ENCODE peak calls at places on chromosomes 7 and 10, in five cellular contexts. C is heart left ventricle, S is uterus, U is ovary, I is GM12878. B is an unnamed sample. For H3K9me3, the result is how much of the 10 kb centered on the place peaks cover.

GRCh38 chr7:157521061-157521731 is 184.4 kb downstream of the DNAJB6 start:
- DNase-seq in U (peak), I (no peak), C (no peak), S (no peak), B (no peak)

GRCh38 chr7:74587435-74588126 is 69.9 kb upstream of the GTF2I start:
- DNase-seq in U (peak), C (peak), S (peak), I (peak), B (no peak)

GRCh38 chr10:35223016-35223415 is 96.4 kb downstream of the CREM start:
- DNase-seq in S (no peak), U (no peak), I (no peak), C (no peak), B (no peak)

GRCh38 chr7:44310221-44310848 is 15.1 kb downstream of the CAMK2B start:
- DNase-seq in S (no peak), I (no peak), U (no peak), C (no peak), B (no peak)

GRCh38 chr10:61830072-61830845 is 71.2 kb upstream of the ARID5B start:
- DNase-seq in C (no peak), I (no peak), U (no peak), S (no peak), B (no peak)

GRCh38 chr7:2715341-2716231 is 27.6 kb downstream of the AMZ1 start:
- DNase-seq in C (no peak), S (no peak), U (no peak), I (no peak), B (no peak)

GRCh38 chr10:29798876-29799690 is 164.3 kb upstream of the SVIL start:
- DNase-seq in U (no peak), I (no peak), S (no peak), C (no peak), B (no peak)

GRCh38 chr7:72493850-72494661 is 81.9 kb upstream of the CALN1 start:
- DNase-seq in S (no peak), C (no peak), U (no peak), I (peak), B (no peak)

GRCh38 chr7:94949532-94949931 is 42.1 kb downstream of the PPP1R9A start:
- DNase-seq in U (no peak), S (no peak), I (no peak), C (no peak), B (no peak)

GRCh38 chr7:114081606-114082425 is 163.0 kb upstream of the PPP1R3A start:
- DNase-seq in I (no peak), C (no peak), S (no peak), U (no peak), B (no peak)

GRCh38 chr7:158329686-158330085 is 257.9 kb downstream of the PTPRN2 start:
- DNase-seq in U (no peak), C (no peak), I (no peak), S (no peak), B (no peak)

GRCh38 chr10:110167149-110167548 is 40.3 kb upstream of the MXI1 start:
- DNase-seq in U (no peak), S (no peak), I (no peak), C (no peak), B (no peak)

GRCh38 chr10:117264776-117265175 is 23.9 kb downstream of the SLC18A2 start:
- DNase-seq in U (no peak), S (no peak), I (no peak), C (no peak), B (no peak)

GRCh38 chr7:11748884-11749283 is 83.1 kb downstream of the THSD7A start:
- DNase-seq in I (no peak), S (no peak), U (no peak), C (no peak), B (no peak)
- TF ChIP-seq POLR2A in I (no peak), S (no peak), U (no peak), C (no peak), B (no peak)

GRCh38 chr10:18571780-18572179 is 79.6 kb downstream of the NSUN6 start:
- DNase-seq in U (no peak), I (no peak), S (no peak), C (no peak), B (no peak)
- H3K9me3 ChIP-seq in U (under half), I (under half), S (under half), C (under half), B (under half)

DNA sequence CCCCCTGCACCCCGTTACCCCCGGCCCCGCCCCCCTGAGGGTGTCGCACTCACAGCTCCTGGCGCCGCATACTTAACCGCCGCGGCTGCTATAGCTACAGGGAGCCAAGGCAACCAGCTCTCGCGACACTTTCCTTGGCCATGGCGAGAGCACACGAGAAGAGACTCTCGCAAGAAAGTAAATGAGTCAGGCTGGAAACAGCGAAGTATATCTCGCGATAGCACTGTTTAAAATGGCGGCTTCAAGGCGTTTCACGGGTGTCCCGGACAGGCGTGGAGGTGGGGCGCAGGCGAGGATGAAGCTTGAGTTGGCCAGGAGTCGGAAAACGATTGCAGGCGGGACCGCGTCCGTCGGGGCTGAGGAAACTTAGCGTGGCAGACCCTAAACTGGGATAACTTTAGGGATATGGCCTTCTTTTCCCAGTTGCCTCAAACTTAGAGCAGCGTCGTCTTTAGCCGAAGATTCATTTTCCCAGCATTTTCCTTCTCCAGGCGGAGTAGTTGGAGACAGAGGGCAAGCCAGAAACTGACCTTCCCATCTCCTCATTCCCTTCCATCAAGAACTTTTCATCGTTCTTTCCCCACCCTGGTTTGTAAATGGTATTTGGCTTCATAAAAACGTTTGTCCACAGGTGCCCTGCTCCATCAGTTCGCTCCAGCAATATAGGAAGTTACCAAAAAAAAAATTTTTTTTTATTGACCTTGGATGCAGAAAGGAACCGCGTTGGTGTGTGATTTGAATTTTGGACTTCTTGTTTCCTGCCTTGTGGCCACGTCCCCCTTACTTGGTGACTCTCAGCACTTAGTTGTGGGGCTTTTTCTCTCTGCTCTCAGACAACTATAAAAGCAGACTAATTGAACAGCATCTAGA is 15.2 kb downstream of the MYOZ1 start:
- DNase-seq in C (peak), S (peak), U (peak), I (peak), B (peak)
- TF ChIP-seq POLR2A in C (no peak), S (peak), U (peak), I (peak), B (no peak)

GRCh38 chr7:34696415-34696814 is 38.4 kb downstream of the NPSR1 start:
- DNase-seq in I (no peak), U (no peak), S (no peak), C (no peak), B (no peak)
- H3K9me3 ChIP-seq in I (under half), U (under half), S (under half), C (under half), B (under half)

GRCh38 chr7:100358857-100359212 is 918 bp downstream of the PILRB start:
- DNase-seq in U (no peak), S (no peak), C (no peak), I (no peak), B (no peak)
- TF ChIP-seq POLR2A in U (no peak), S (no peak), C (no peak), I (no peak), B (no peak)

GRCh38 chr7:27104244-27105149 is 2.0 kb upstream of the HOXA2 start:
- DNase-seq in S (no peak), I (no peak), C (no peak), U (no peak), B (no peak)
- H3K9me3 ChIP-seq in S (under half), I (under half), C (under half), U (under half), B (under half)